ENCODE peak calls at places on chromosome 22, in four cellular contexts. R is tibial nerve, F is HL-60, I is breast epithelium. Z is an unnamed sample.

GRCh38 chr22:50481045-50481439 is 301 bp upstream of the ADM2 start:
- DNase-seq in F (no peak), R (no peak), I (no peak), Z (no peak)

GRCh38 chr22:29635734-29636357 is 32.4 kb downstream of the NF2 start:
- DNase-seq in F (peak), R (no peak), I (no peak), Z (no peak)

GRCh38 chr22:23410411-23410810 is 169.7 kb downstream of the IGLL1 start:
- DNase-seq in F (no peak), I (no peak), R (no peak), Z (no peak)

GRCh38 chr22:38080847-38081635 is 2.9 kb downstream of the SLC16A8 start:
- DNase-seq in F (peak), I (no peak), R (no peak), Z (no peak)

GRCh38 chr22:37021710-37022482 is 2.4 kb downstream of the MPST start:
- DNase-seq in F (peak), I (no peak), R (no peak), Z (peak)

GRCh38 chr22:35995772-35996171 is 32.9 kb downstream of the RBFOX2 start:
- DNase-seq in I (peak), R (peak), F (no peak), Z (no peak)

GRCh38 chr22:32623943-32624342 is 149.3 kb downstream of the FBXO7 start:
- DNase-seq in I (peak), R (peak), F (no peak), Z (no peak)

GRCh38 chr22:42863349-42863911 is 6.4 kb upstream of the ARFGAP3 start:
- DNase-seq in I (no peak), F (peak), R (no peak), Z (no peak)

GRCh38 chr22:23549198-23549595 is 30.9 kb downstream of the IGLL1 start:
- DNase-seq in F (no peak), I (no peak), R (no peak), Z (no peak)

GRCh38 chr22:50469377-50470305 is 5.2 kb downstream of the SBF1 start:
- DNase-seq in R (no peak), F (peak), I (peak), Z (peak)

GRCh38 chr22:23608583-23608982 is 23.5 kb downstream of the DRICH1 start:
- DNase-seq in F (no peak), R (no peak), I (no peak), Z (no peak)

GRCh38 chr22:22033803-22034468 is 51.3 kb upstream of the TOP3B start:
- DNase-seq in R (no peak), F (no peak), I (no peak), Z (no peak)

GRCh38 chr22:32308191-32308590 is 49.5 kb upstream of the RFPL3 start:
- DNase-seq in R (no peak), F (no peak), I (no peak), Z (no peak)

GRCh38 chr22:45318558-45319318 is 9.0 kb downstream of the FAM118A start:
- DNase-seq in I (no peak), R (no peak), F (no peak), Z (no peak)

GRCh38 chr22:50505776-50506610 is 1.5 kb downstream of the LMF2 start:
- DNase-seq in F (no peak), R (no peak), I (no peak), Z (no peak)

GRCh38 chr22:30308096-30308495 is 18.6 kb downstream of the TBC1D10A start:
- DNase-seq in R (no peak), I (no peak), F (no peak), Z (no peak)

GRCh38 chr22:44869196-44869595 is 116.8 kb downstream of the ARHGAP8 start:
- DNase-seq in F (no peak), R (no peak), I (no peak), Z (no peak)

GRCh38 chr22:50007057-50007511 is 5.5 kb downstream of the IL17REL start:
- DNase-seq in F (no peak), R (no peak), I (no peak), Z (no peak)

GRCh38 chr22:37618072-37618656 is 9.5 kb downstream of the GGA1 start:
- DNase-seq in I (no peak), R (no peak), F (no peak), Z (no peak)

GRCh38 chr22:45308624-45309421 is 911 bp upstream of the FAM118A start:
- DNase-seq in F (peak), R (no peak), I (peak), Z (no peak)

DNA sequence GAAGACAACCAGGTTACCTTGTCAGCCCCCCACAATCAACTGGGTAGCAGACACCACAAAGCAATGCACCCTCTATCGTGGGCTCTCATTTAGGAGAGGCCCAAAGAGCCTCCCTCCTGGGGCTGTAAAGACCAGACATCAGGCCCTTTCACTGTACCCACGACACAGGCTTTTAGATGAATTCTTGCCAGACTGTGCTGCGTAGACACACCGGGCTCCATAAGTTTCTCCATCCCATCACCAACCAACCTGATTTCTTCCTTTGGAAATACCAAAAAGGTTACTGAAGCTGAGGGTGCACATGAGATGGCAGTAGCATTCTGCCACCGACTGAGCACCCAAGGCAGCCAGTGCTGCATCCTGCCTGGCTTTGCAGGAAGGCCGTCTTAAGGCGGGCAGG is 46.4 kb upstream of the SLC25A1 start:
- DNase-seq in R (no peak), F (no peak), I (no peak), Z (no peak)
- TF ChIP-seq CTCF in R (no peak), F (no peak), I (no peak), Z (no peak)

DNA sequence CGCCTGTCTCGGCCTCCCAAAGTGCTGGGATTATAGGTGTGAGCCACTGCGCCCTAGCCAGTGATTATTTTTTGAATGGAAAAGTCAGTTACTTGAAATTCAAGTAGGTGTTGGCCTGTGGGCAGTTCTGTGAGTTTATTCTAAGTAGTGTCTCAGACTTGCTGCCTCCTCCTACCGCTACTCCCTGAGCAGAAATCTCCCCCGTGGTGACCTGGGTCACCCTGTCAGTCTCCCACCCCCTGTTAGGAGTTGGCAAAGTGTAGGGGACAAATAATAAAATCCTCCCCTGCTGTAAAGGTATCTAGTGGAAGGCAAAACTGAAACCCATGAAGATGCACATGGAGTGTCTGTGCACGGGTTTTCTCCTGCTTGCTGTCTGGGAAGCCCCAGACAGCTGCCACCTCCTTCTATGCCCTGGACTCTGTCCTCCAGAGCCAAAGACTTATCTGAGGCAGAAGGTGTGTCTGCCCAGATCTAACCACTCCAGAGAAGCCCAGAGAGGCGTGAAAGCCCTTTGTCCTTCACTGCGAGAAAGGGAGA is 26.3 kb downstream of the SNAP29 start:
- DNase-seq in R (no peak), F (no peak), I (no peak), Z (no peak)
- TF ChIP-seq CTCF in R (no peak), F (no peak), I (no peak), Z (no peak)

DNA sequence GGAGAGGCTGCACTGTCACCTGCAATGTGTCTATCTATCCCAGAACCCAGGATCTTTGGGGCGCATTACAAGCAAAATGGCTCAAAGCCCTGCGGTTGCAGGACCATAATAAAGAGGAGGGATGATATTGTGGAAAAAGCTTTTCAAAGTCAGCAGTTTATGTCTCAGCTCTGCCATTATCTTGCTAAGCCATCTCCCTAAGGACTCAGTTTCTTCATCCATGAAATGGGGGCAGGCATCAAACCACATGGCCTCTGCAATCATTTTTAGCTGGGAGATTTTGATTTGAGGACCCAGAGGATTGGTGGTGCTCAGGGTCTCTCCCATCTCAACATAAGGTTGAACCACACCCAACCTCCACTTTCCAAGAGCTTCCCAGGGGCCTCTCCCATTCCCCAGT is 513.8 kb downstream of the MIAT start:
- DNase-seq in F (no peak), I (no peak), R (no peak), Z (no peak)
- TF ChIP-seq CTCF in F (no peak), I (no peak), R (no peak), Z (no peak)

GRCh38 chr22:46845281-46846153 is 83.1 kb downstream of the TBC1D22A start:
- DNase-seq in R (no peak), I (no peak), F (no peak), Z (peak)
- TF ChIP-seq CTCF in R (peak), I (no peak), F (no peak), Z (peak)

GRCh38 chr22:26534874-26535470 is 22.7 kb upstream of the TFIP11 start:
- DNase-seq in F (no peak), I (no peak), R (no peak), Z (no peak)

GRCh38 chr22:26535499-26535898 is 23.2 kb upstream of the TFIP11 start:
- DNase-seq in I (no peak), F (no peak), R (no peak), Z (no peak)

GRCh38 chr22:26534166-26534855 is 22.0 kb upstream of the TFIP11 start:
- DNase-seq in I (no peak), F (no peak), R (no peak), Z (no peak)

GRCh38 chr22:26536762-26537134 is 24.5 kb upstream of the TFIP11 start:
- DNase-seq in R (no peak), I (no peak), F (no peak), Z (no peak)

GRCh38 chr22:26536056-26536761 is 23.9 kb upstream of the TFIP11 start:
- DNase-seq in I (no peak), F (no peak), R (no peak), Z (no peak)
- TF ChIP-seq CTCF in I (no peak), F (no peak), R (no peak), Z (no peak)

GRCh38 chr22:41197808-41198585 is 7.1 kb upstream of the L3MBTL2 start:
- DNase-seq in F (peak), R (no peak), I (peak), Z (peak)
- TF ChIP-seq CTCF in F (no peak), R (no peak), I (no peak), Z (no peak)

GRCh38 chr22:34804588-34804987 is 261.4 kb upstream of the ISX start:
- DNase-seq in F (no peak), R (no peak), I (no peak), Z (no peak)
- TF ChIP-seq CTCF in F (no peak), R (no peak), I (no peak), Z (no peak)

GRCh38 chr22:34055525-34056200 is 135.4 kb upstream of the LARGE1 start:
- DNase-seq in F (peak), I (no peak), R (no peak), Z (no peak)
- TF ChIP-seq CTCF in F (no peak), I (no peak), R (no peak), Z (no peak)

GRCh38 chr22:48486163-48486957 is 1341.3 kb downstream of the BRD1 start:
- DNase-seq in I (no peak), F (no peak), R (no peak), Z (no peak)

GRCh38 chr22:48490513-48491411 is 1336.9 kb downstream of the BRD1 start:
- DNase-seq in F (no peak), I (no peak), R (no peak), Z (no peak)

GRCh38 chr22:48488611-48489456 is 1338.8 kb downstream of the BRD1 start:
- DNase-seq in F (no peak), R (no peak), I (no peak), Z (no peak)

GRCh38 chr22:48489551-48490512 is 1337.8 kb downstream of the BRD1 start:
- DNase-seq in I (no peak), R (no peak), F (no peak), Z (no peak)

GRCh38 chr22:48488149-48488551 is 1339.5 kb downstream of the BRD1 start:
- DNase-seq in I (no peak), F (no peak), R (no peak), Z (no peak)
- TF ChIP-seq CTCF in I (no peak), F (no peak), R (no peak), Z (peak)

Z was measured in dorsolateral prefrontal cortex.